ENCODE peak calls at places on chromosomes 16 and 17, in ten cellular contexts. Q is CD8-positive, alpha-beta memory T cell; R is heart left ventricle; D is endothelial cell of umbilical vein; P is RWPE1; M is adrenal gland; L is small intestine; A is psoas muscle; S is lower lobe of right lung; C is IMR-90. K is an unnamed sample.

GRCh38 chr16:75483222-75483621 is 12.0 kb downstream of the CHST6 start:
- DNase-seq in S (no peak), D (no peak), R (no peak), C (peak; percentile 43), A (no peak), P (peak; percentile 93), M (no peak), Q (no peak), L (peak; percentile 55), K (no peak)

GRCh38 chr16:58755989-58756649 is 22.0 kb upstream of the GOT2 start:
- DNase-seq in P (peak; percentile 61), C (peak; percentile 67), Q (peak; percentile 60), L (peak; percentile 79), R (peak; percentile 65), S (peak; percentile 53), D (peak; percentile 82), A (peak; percentile 65), M (peak; percentile 79), K (peak; percentile 87)

GRCh38 chr17:59643159-59643857 is 23.6 kb downstream of the CLTC start:
- DNase-seq in P (peak; percentile 34), R (no peak), Q (no peak), L (no peak), S (no peak), A (no peak), C (peak; percentile 61), D (no peak), M (no peak), K (no peak)

GRCh38 chr16:31754998-31755615 is 118.5 kb upstream of the ZNF267 start:
- DNase-seq in A (no peak), L (no peak), D (peak; percentile 3), P (no peak), R (no peak), M (no peak), Q (no peak), C (no peak), S (no peak), K (no peak)

GRCh38 chr17:74125160-74125559 is 78.3 kb upstream of the RPL38 start:
- DNase-seq in R (no peak), C (no peak), M (no peak), Q (no peak), A (no peak), D (no peak), P (no peak), L (no peak), S (no peak), K (no peak)

GRCh38 chr17:6712854-6713129 is 377 bp downstream of the SLC13A5 start:
- DNase-seq in L (no peak), A (no peak), D (no peak), Q (no peak), M (no peak), C (no peak), S (no peak), R (no peak), P (no peak), K (no peak)

GRCh38 chr17:18966831-18967624 is 15.1 kb downstream of the SLC5A10 start:
- DNase-seq in Q (no peak), A (no peak), P (no peak), M (no peak), L (no peak), S (no peak), C (peak; percentile 52), D (peak; percentile 59), R (no peak), K (no peak)

GRCh38 chr16:10981697-10982216 is 37.4 kb downstream of the CLEC16A start:
- DNase-seq in C (no peak), M (no peak), L (no peak), A (no peak), P (no peak), S (no peak), R (no peak), D (no peak), Q (no peak), K (no peak)

GRCh38 chr17:10881959-10882358 is 44.1 kb upstream of the PIRT start:
- DNase-seq in P (no peak), R (no peak), C (no peak), M (no peak), S (no peak), A (no peak), D (no peak), Q (no peak), L (no peak), K (no peak)

GRCh38 chr16:23152386-23153178 is 3.3 kb upstream of the USP31 start:
- DNase-seq in R (no peak), C (no peak), M (no peak), P (no peak), S (no peak), L (no peak), Q (no peak), A (no peak), D (no peak), K (no peak)

DNA sequence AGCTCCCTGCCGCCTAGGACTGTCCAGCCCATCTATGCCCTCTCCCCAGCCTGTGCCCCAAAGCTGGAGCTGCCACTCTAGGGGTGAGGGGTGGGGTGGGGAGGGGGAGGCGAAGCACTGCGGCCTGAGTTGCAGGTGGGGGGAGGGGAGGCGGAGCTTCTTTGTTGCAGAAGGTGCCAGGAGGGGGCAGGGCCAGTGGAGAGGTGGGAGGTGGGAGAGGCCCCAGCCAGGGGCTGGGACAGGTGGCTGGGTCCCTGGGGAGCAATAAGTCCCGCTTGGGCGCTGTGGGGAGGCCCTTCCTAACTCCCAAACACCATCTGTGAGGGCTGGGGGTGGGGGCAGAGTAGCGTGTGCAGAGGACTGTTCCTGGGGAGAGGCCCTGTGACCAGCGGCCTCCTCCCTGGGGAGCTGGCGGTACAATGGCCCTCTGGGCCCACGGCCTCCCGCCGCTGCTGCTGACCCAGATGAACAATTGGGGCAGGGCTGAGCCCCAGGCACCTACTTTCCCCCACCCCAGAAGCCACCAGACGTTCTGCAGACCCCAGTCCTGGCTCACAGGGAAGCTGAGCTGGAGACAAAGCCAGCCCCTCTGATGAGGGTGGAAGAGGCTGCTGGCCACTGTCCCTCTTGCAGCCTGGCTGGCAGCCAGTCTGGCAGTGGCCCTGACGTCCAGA is 2.2 kb upstream of the NTN3 start:
- DNase-seq in D (no peak), A (no peak), R (no peak), C (no peak), M (no peak), S (no peak), Q (no peak), L (no peak), P (no peak), K (no peak)
- H3K27ac ChIP-seq in D (no peak overlapping the region), A (no peak overlapping the region), R (no peak overlapping the region), C (no peak overlapping the region), M (no peak overlapping the region), S (no peak overlapping the region), Q (no peak overlapping the region), L (no peak overlapping the region), P (peak overlapping the region; percentile 91), K (no peak overlapping the region)

GRCh38 chr16:79401782-79402181 is 198.8 kb downstream of the MAF start:
- DNase-seq in Q (no peak), M (no peak), S (no peak), C (no peak), L (no peak), D (no peak), A (no peak), P (no peak), R (no peak), K (no peak)
- H3K27ac ChIP-seq in Q (no peak overlapping the region), M (no peak overlapping the region), S (no peak overlapping the region), C (no peak overlapping the region), L (peak overlapping the region; percentile 87), D (no peak overlapping the region), A (no peak overlapping the region), P (no peak overlapping the region), R (no peak overlapping the region), K (no peak overlapping the region)

DNA sequence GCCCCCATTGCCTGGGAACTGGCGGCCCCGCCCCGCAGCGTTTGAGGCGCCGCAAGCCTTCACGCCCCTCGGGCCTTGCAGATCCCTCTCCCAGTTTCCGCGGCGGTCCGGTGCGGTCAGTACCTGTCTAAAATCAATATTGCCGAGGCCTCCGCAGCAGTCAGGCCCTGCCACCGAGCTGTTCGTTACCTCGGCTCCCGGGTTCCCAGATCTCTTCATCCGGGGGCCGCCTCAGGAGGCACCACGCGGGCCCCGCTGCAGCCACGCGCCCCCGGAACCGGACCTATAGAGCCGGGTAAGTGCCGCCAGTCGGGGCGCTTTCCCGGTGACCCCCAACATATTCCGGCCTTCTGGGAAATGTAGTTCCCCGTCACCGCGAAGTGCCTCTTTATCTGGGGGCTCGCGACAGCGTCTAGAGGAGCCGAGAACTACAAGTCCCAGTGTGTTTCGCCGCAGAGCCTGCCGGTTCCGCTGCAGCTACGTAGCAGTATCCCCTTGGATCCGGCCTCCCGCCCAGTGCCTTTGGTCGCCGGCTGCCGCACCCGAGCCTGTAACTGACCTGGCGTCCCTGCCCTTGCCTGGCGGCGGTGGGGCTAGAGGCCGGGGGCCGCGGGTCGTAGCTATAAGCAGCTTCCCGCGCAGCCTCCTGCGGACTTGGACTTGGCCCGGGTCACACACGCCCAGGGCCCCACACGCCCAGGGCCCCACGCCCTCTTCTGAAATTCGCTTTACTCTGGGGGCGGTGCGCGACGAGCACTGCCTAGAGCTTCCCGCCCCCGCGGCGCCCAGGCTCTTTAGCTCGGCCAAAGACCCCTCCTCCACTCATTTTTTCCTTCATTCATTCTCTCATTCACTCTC is at the start of gene PEMT:
- DNase-seq in S (peak; percentile 98), C (peak; percentile 99), M (peak; percentile 98), D (peak; percentile 98), R (peak; percentile 97), Q (peak; percentile 93), A (peak; percentile 95), L (peak; percentile 99), P (peak; percentile 94), K (peak; percentile 97)
- H3K27ac ChIP-seq in S (peak within 1 kb of the TSS; percentile 96), C (peak within 1 kb of the TSS; percentile 84), M (peak within 1 kb of the TSS; percentile 96), D (peak within 1 kb of the TSS; percentile 67), R (peak within 1 kb of the TSS; percentile 92), Q (peak within 1 kb of the TSS; percentile 84), A (peak within 1 kb of the TSS; percentile 92), L (peak within 1 kb of the TSS; percentile 94), P (peak within 1 kb of the TSS; percentile 89), K (peak within 1 kb of the TSS; percentile 86)

GRCh38 chr17:49002331-49002730 is 5.1 kb downstream of the IGF2BP1 start:
- DNase-seq in S (no peak), Q (no peak), D (peak; percentile 7), M (no peak), C (no peak), P (no peak), L (no peak), A (no peak), R (no peak), K (no peak)

GRCh38 chr17:48998557-48999440 is 1.6 kb downstream of the IGF2BP1 start:
- DNase-seq in L (no peak), Q (no peak), D (peak; percentile 57), C (peak; percentile 59), R (no peak), S (no peak), A (no peak), M (no peak), P (no peak), K (no peak)

GRCh38 chr17:49002766-49003165 is 5.6 kb downstream of the IGF2BP1 start:
- DNase-seq in M (no peak), P (no peak), D (no peak), S (no peak), L (no peak), A (no peak), C (no peak), Q (no peak), R (no peak), K (no peak)

GRCh38 chr17:49001671-49002070 is 4.5 kb downstream of the IGF2BP1 start:
- DNase-seq in C (no peak), L (no peak), Q (no peak), D (peak; percentile 27), R (no peak), M (no peak), A (no peak), S (no peak), P (no peak), K (no peak)

DNA sequence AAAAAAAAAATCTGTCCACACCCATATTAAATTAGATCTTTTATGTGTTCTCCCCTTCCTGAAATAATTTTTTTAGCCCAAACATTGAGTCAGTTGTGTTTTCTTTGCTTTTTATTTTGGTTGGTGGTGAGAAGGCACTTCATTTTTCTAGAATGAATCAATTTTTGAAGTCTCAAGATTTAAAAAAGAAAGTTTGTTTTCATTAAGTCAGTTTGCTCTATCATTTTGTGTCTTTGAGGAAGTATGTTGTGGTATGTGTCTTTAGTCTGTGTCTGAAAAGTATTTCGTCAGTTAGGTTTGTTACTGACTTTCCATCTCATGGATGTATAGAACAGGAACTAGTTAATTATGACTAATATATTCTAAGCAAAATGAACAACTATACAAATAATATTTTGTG is 3.8 kb downstream of the IGF2BP1 start:
- DNase-seq in Q (no peak), L (no peak), P (no peak), M (no peak), C (peak; percentile 81), R (no peak), D (peak; percentile 56), A (no peak), S (no peak), K (no peak)
- H3K27ac ChIP-seq in Q (peak overlapping the region; percentile 76), L (no peak overlapping the region), P (no peak overlapping the region), M (no peak overlapping the region), C (peak overlapping the region; percentile 29), R (no peak overlapping the region), D (peak overlapping the region; percentile 50), A (no peak overlapping the region), S (no peak overlapping the region), K (no peak overlapping the region)